ENCODE peak calls at places on chromosomes 4 and X, in ten cellular contexts. One of them, this sample, is unnamed.

GRCh38 chrX:2523911-2524310 is 23.1 kb upstream of the DHRSX start:
- DNase-seq in AG08396: no peak
- DNase-seq in CD4-positive, alpha-beta memory T cell: no peak
- DNase-seq in stimulated activated CD8-positive, alpha-beta memory T cell treated with anti-CD3 and anti-CD28 coated beads, Interleukin-4, amount 100 ng/mL, for 1 hour: no peak
- DNase-seq in NB4: no peak
- DNase-seq in AML-193: no peak
- DNase-seq in CD4-positive, alpha-beta T cell: no peak
- DNase-seq in AG09309: no peak
- DNase-seq in GM03348: no peak
- DNase-seq in B cell: no peak
- DNase-seq in this sample: no peak

GRCh38 chr4:187424636-187425035 is 570.9 kb upstream of the ZFP42 start:
- DNase-seq in AG08396: no peak
- DNase-seq in CD4-positive, alpha-beta memory T cell: no peak
- DNase-seq in stimulated activated CD8-positive, alpha-beta memory T cell treated with anti-CD3 and anti-CD28 coated beads, Interleukin-4, amount 100 ng/mL, for 1 hour: no peak
- DNase-seq in NB4: no peak
- DNase-seq in AML-193: no peak
- DNase-seq in CD4-positive, alpha-beta T cell: no peak
- DNase-seq in AG09309: no peak
- DNase-seq in GM03348: peak
- DNase-seq in B cell: no peak
- DNase-seq in this sample: no peak

GRCh38 chrX:4091046-4091760 is 377.8 kb upstream of the PRKX start:
- DNase-seq in AG08396: no peak
- DNase-seq in CD4-positive, alpha-beta memory T cell: no peak
- DNase-seq in stimulated activated CD8-positive, alpha-beta memory T cell treated with anti-CD3 and anti-CD28 coated beads, Interleukin-4, amount 100 ng/mL, for 1 hour: no peak
- DNase-seq in NB4: no peak
- DNase-seq in AML-193: no peak
- DNase-seq in CD4-positive, alpha-beta T cell: no peak
- DNase-seq in AG09309: no peak
- DNase-seq in GM03348: no peak
- DNase-seq in B cell: no peak
- DNase-seq in this sample: no peak

GRCh38 chr4:106325800-106326199 is 9.4 kb downstream of the AIMP1 start:
- DNase-seq in AG08396: no peak
- DNase-seq in CD4-positive, alpha-beta memory T cell: no peak
- DNase-seq in stimulated activated CD8-positive, alpha-beta memory T cell treated with anti-CD3 and anti-CD28 coated beads, Interleukin-4, amount 100 ng/mL, for 1 hour: no peak
- DNase-seq in NB4: no peak
- DNase-seq in AML-193: no peak
- DNase-seq in CD4-positive, alpha-beta T cell: no peak
- DNase-seq in AG09309: no peak
- DNase-seq in GM03348: no peak
- DNase-seq in B cell: no peak
- DNase-seq in this sample: no peak

GRCh38 chr4:106502106-106502699 is 133.6 kb upstream of the GIMD1 start:
- DNase-seq in AG08396: peak
- DNase-seq in CD4-positive, alpha-beta memory T cell: peak
- DNase-seq in stimulated activated CD8-positive, alpha-beta memory T cell treated with anti-CD3 and anti-CD28 coated beads, Interleukin-4, amount 100 ng/mL, for 1 hour: no peak
- DNase-seq in NB4: peak
- DNase-seq in AML-193: peak
- DNase-seq in CD4-positive, alpha-beta T cell: no peak
- DNase-seq in AG09309: no peak
- DNase-seq in GM03348: peak
- DNase-seq in B cell: peak
- DNase-seq in this sample: no peak

GRCh38 chr4:105060628-105061027 is 86.0 kb upstream of the TET2 start:
- DNase-seq in AG08396: no peak
- DNase-seq in CD4-positive, alpha-beta memory T cell: no peak
- DNase-seq in stimulated activated CD8-positive, alpha-beta memory T cell treated with anti-CD3 and anti-CD28 coated beads, Interleukin-4, amount 100 ng/mL, for 1 hour: no peak
- DNase-seq in NB4: peak
- DNase-seq in AML-193: peak
- DNase-seq in CD4-positive, alpha-beta T cell: no peak
- DNase-seq in AG09309: no peak
- DNase-seq in GM03348: no peak
- DNase-seq in B cell: peak
- DNase-seq in this sample: no peak

GRCh38 chrX:110316351-110317078 is 1.4 kb downstream of the AMMECR1 start:
- DNase-seq in AG08396: no peak
- DNase-seq in CD4-positive, alpha-beta memory T cell: no peak
- DNase-seq in stimulated activated CD8-positive, alpha-beta memory T cell treated with anti-CD3 and anti-CD28 coated beads, Interleukin-4, amount 100 ng/mL, for 1 hour: no peak
- DNase-seq in NB4: peak
- DNase-seq in AML-193: no peak
- DNase-seq in CD4-positive, alpha-beta T cell: no peak
- DNase-seq in AG09309: no peak
- DNase-seq in GM03348: peak
- DNase-seq in B cell: no peak
- DNase-seq in this sample: no peak

GRCh38 chrX:104854188-104854587 is 288.2 kb downstream of the IL1RAPL2 start:
- DNase-seq in AG08396: no peak
- DNase-seq in CD4-positive, alpha-beta memory T cell: no peak
- DNase-seq in stimulated activated CD8-positive, alpha-beta memory T cell treated with anti-CD3 and anti-CD28 coated beads, Interleukin-4, amount 100 ng/mL, for 1 hour: no peak
- DNase-seq in NB4: no peak
- DNase-seq in AML-193: no peak
- DNase-seq in CD4-positive, alpha-beta T cell: no peak
- DNase-seq in AG09309: no peak
- DNase-seq in GM03348: no peak
- DNase-seq in B cell: no peak
- DNase-seq in this sample: no peak

GRCh38 chrX:31331928-31332327 is 260.1 kb upstream of the FTHL17 start:
- DNase-seq in AG08396: no peak
- DNase-seq in CD4-positive, alpha-beta memory T cell: no peak
- DNase-seq in stimulated activated CD8-positive, alpha-beta memory T cell treated with anti-CD3 and anti-CD28 coated beads, Interleukin-4, amount 100 ng/mL, for 1 hour: no peak
- DNase-seq in NB4: no peak
- DNase-seq in AML-193: no peak
- DNase-seq in CD4-positive, alpha-beta T cell: no peak
- DNase-seq in AG09309: no peak
- DNase-seq in GM03348: no peak
- DNase-seq in B cell: no peak
- DNase-seq in this sample: no peak

GRCh38 chrX:137858106-137858505 is 292.2 kb downstream of the ZIC3 start:
- DNase-seq in AG08396: no peak
- DNase-seq in CD4-positive, alpha-beta memory T cell: no peak
- DNase-seq in stimulated activated CD8-positive, alpha-beta memory T cell treated with anti-CD3 and anti-CD28 coated beads, Interleukin-4, amount 100 ng/mL, for 1 hour: no peak
- DNase-seq in NB4: no peak
- DNase-seq in AML-193: no peak
- DNase-seq in CD4-positive, alpha-beta T cell: no peak
- DNase-seq in AG09309: no peak
- DNase-seq in GM03348: no peak
- DNase-seq in B cell: no peak
- DNase-seq in this sample: no peak

GRCh38 chr4:3403104-3403906 is 38.5 kb upstream of the HGFAC start:
- DNase-seq in AG08396: no peak
- DNase-seq in CD4-positive, alpha-beta memory T cell: no peak
- DNase-seq in stimulated activated CD8-positive, alpha-beta memory T cell treated with anti-CD3 and anti-CD28 coated beads, Interleukin-4, amount 100 ng/mL, for 1 hour: no peak
- DNase-seq in NB4: no peak
- DNase-seq in AML-193: no peak
- DNase-seq in CD4-positive, alpha-beta T cell: no peak
- DNase-seq in AG09309: no peak
- DNase-seq in GM03348: no peak
- DNase-seq in B cell: no peak
- DNase-seq in this sample: no peak

GRCh38 chr4:126364290-126364978 is 1049.7 kb downstream of the FAT4 start:
- DNase-seq in AG08396: peak
- DNase-seq in CD4-positive, alpha-beta memory T cell: no peak
- DNase-seq in stimulated activated CD8-positive, alpha-beta memory T cell treated with anti-CD3 and anti-CD28 coated beads, Interleukin-4, amount 100 ng/mL, for 1 hour: no peak
- DNase-seq in NB4: no peak
- DNase-seq in AML-193: no peak
- DNase-seq in CD4-positive, alpha-beta T cell: no peak
- DNase-seq in AG09309: no peak
- DNase-seq in GM03348: no peak
- DNase-seq in B cell: no peak
- DNase-seq in this sample: no peak

GRCh38 chr4:8528713-8529112 is 51.5 kb upstream of the GPR78 start:
- DNase-seq in AG08396: no peak
- DNase-seq in CD4-positive, alpha-beta memory T cell: no peak
- DNase-seq in stimulated activated CD8-positive, alpha-beta memory T cell treated with anti-CD3 and anti-CD28 coated beads, Interleukin-4, amount 100 ng/mL, for 1 hour: no peak
- DNase-seq in NB4: no peak
- DNase-seq in AML-193: no peak
- DNase-seq in CD4-positive, alpha-beta T cell: no peak
- DNase-seq in AG09309: no peak
- DNase-seq in GM03348: no peak
- DNase-seq in B cell: no peak
- DNase-seq in this sample: no peak

GRCh38 chr4:65968873-65969272 is 298.6 kb upstream of the EPHA5 start:
- DNase-seq in AG08396: no peak
- DNase-seq in CD4-positive, alpha-beta memory T cell: no peak
- DNase-seq in stimulated activated CD8-positive, alpha-beta memory T cell treated with anti-CD3 and anti-CD28 coated beads, Interleukin-4, amount 100 ng/mL, for 1 hour: no peak
- DNase-seq in NB4: no peak
- DNase-seq in AML-193: no peak
- DNase-seq in CD4-positive, alpha-beta T cell: no peak
- DNase-seq in AG09309: peak
- DNase-seq in GM03348: no peak
- DNase-seq in B cell: no peak
- DNase-seq in this sample: no peak

GRCh38 chr4:83043801-83044407 is 8.9 kb downstream of the COPS4 start:
- DNase-seq in AG08396: peak
- DNase-seq in CD4-positive, alpha-beta memory T cell: no peak
- DNase-seq in stimulated activated CD8-positive, alpha-beta memory T cell treated with anti-CD3 and anti-CD28 coated beads, Interleukin-4, amount 100 ng/mL, for 1 hour: no peak
- DNase-seq in NB4: no peak
- DNase-seq in AML-193: no peak
- DNase-seq in CD4-positive, alpha-beta T cell: no peak
- DNase-seq in AG09309: peak
- DNase-seq in GM03348: peak
- DNase-seq in B cell: no peak
- DNase-seq in this sample: no peak

GRCh38 chr4:41362647-41363383 is 106.1 kb downstream of the UCHL1 start:
- DNase-seq in AG08396: no peak
- DNase-seq in CD4-positive, alpha-beta memory T cell: no peak
- DNase-seq in stimulated activated CD8-positive, alpha-beta memory T cell treated with anti-CD3 and anti-CD28 coated beads, Interleukin-4, amount 100 ng/mL, for 1 hour: no peak
- DNase-seq in NB4: no peak
- DNase-seq in AML-193: no peak
- DNase-seq in CD4-positive, alpha-beta T cell: no peak
- DNase-seq in AG09309: no peak
- DNase-seq in GM03348: no peak
- DNase-seq in B cell: no peak
- DNase-seq in this sample: no peak

This sample was measured in vagina.